ENCODE peak calls at places on chromosomes 4 and X, in four cellular contexts. Q is thyroid gland; A is central memory CD4-positive, alpha-beta T cell; H is T-helper 1 cell. J is an unnamed sample.

GRCh38 chrX:15497865-15498264 is 2.7 kb upstream of the BMX start:
- DNase-seq in Q (peak), A (peak), H (no peak), J (no peak)

GRCh38 chrX:106036716-106037115 is 1.8 kb downstream of the SERPINA7 start:
- DNase-seq in Q (no peak), A (no peak), H (no peak), J (no peak)

GRCh38 chr4:177051473-177052060 is 258.1 kb upstream of the NEIL3 start:
- DNase-seq in Q (peak), A (no peak), H (no peak), J (no peak)

GRCh38 chrX:68784816-68785215 is 44.0 kb upstream of the EFNB1 start:
- DNase-seq in Q (no peak), A (no peak), H (no peak), J (no peak)

GRCh38 chr4:37715889-37716402 is 29.8 kb upstream of the RELL1 start:
- DNase-seq in Q (no peak), A (no peak), H (no peak), J (no peak)

GRCh38 chr4:119748853-119749252 is 120.2 kb upstream of the PDE5A start:
- DNase-seq in Q (no peak), A (no peak), H (no peak), J (no peak)

GRCh38 chr4:110344165-110344564 is 131.8 kb upstream of the ENPEP start:
- DNase-seq in Q (no peak), A (no peak), H (no peak), J (no peak)

GRCh38 chr4:53777244-53777984 is 186.1 kb upstream of the LNX1 start:
- DNase-seq in Q (no peak), A (no peak), H (no peak), J (no peak)

GRCh38 chrX:102042706-102043325 is 82.7 kb upstream of the TCEAL2 start:
- DNase-seq in Q (no peak), A (no peak), H (no peak), J (no peak)

GRCh38 chrX:133958997-133959688 is 26.3 kb downstream of the GPC3 start:
- DNase-seq in Q (no peak), A (no peak), H (no peak), J (no peak)

GRCh38 chr4:5796976-5797375 is 86.0 kb downstream of the EVC start:
- DNase-seq in Q (no peak), A (no peak), H (no peak), J (no peak)

GRCh38 chr4:60648774-60649173 is 551.4 kb upstream of the ADGRL3 start:
- DNase-seq in Q (no peak), A (no peak), H (no peak), J (no peak)

GRCh38 chrX:149511081-149511480 is 6.0 kb upstream of the IDS start:
- DNase-seq in Q (no peak), A (no peak), H (no peak), J (no peak)

GRCh38 chr4:147366164-147366563 is 114.7 kb upstream of the EDNRA start:
- DNase-seq in Q (no peak), A (no peak), H (no peak), J (no peak)

GRCh38 chrX:56947695-56948094 is 47.6 kb downstream of the SPIN3 start:
- DNase-seq in Q (no peak), A (no peak), H (no peak), J (no peak)